ENCODE peak calls at places on chromosomes 13 and 19, in seven cellular contexts. C, O, G, Z, E, U and Y are unnamed samples.

GRCh38 chr19:13782537-13782936 is 8.3 kb downstream of the C19orf53 start:
- DNase-seq in C (no peak), O (no peak), G (no peak), Z (no peak), E (no peak), U (no peak), Y (no peak)

GRCh38 chr19:883661-884211 is 9.3 kb downstream of the MED16 start:
- DNase-seq in C (no peak), O (peak; percentile 84), G (no peak), Z (no peak), E (no peak), U (no peak), Y (no peak)

GRCh38 chr19:35755550-35756371 is 1.1 kb downstream of the HSPB6 start:
- DNase-seq in C (peak; percentile 62), O (no peak), G (no peak), Z (no peak), E (no peak), U (no peak), Y (no peak)

GRCh38 chr13:30750036-30750435 is 14.7 kb downstream of the ALOX5AP start:
- DNase-seq in C (no peak), O (no peak), G (no peak), Z (no peak), E (no peak), U (no peak), Y (no peak)

GRCh38 chr19:33510728-33511255 is 10.8 kb downstream of the PEPD start:
- DNase-seq in C (no peak), O (no peak), G (no peak), Z (no peak), E (no peak), U (no peak), Y (no peak)

GRCh38 chr13:113552786-113553540 is 31.6 kb upstream of the TFDP1 start:
- DNase-seq in C (no peak), O (no peak), G (no peak), Z (peak; percentile 76), E (no peak), U (no peak), Y (no peak)

GRCh38 chr13:25286308-25286968 is 850 bp downstream of the MTMR6 start:
- DNase-seq in C (peak; percentile 70), O (peak; percentile 17), G (no peak), Z (no peak), E (peak; percentile 9), U (peak; percentile 81), Y (no peak)

GRCh38 chr13:114077938-114078335 is 54.5 kb downstream of the RASA3 start:
- DNase-seq in C (no peak), O (no peak), G (no peak), Z (no peak), E (no peak), U (no peak), Y (no peak)

GRCh38 chr13:40776681-40777165 is 5.7 kb upstream of the MRPS31 start:
- DNase-seq in C (peak; percentile 83), O (no peak), G (no peak), Z (no peak), E (no peak), U (peak; percentile 76), Y (no peak)

GRCh38 chr19:44746946-44747738 is 1.4 kb upstream of the BCL3 start:
- DNase-seq in C (peak; percentile 90), O (peak; percentile 98), G (peak; percentile 60), Z (peak; percentile 73), E (peak; percentile 31), U (peak; percentile 98), Y (no peak)

GRCh38 chr19:38250821-38251563 is 5.2 kb downstream of the PPP1R14A start:
- DNase-seq in C (no peak), O (no peak), G (no peak), Z (no peak), E (no peak), U (no peak), Y (no peak)

GRCh38 chr19:4745986-4746385 is 22.3 kb upstream of the DPP9 start:
- DNase-seq in C (no peak), O (no peak), G (no peak), Z (no peak), E (no peak), U (no peak), Y (no peak)

GRCh38 chr13:98853791-98854191 is 101.3 kb upstream of the SLC15A1 start:
- DNase-seq in C (peak; percentile 55), O (no peak), G (no peak), Z (no peak), E (no peak), U (no peak), Y (no peak)

GRCh38 chr19:28351761-28352160 is 861.2 kb downstream of the UQCRFS1 start:
- DNase-seq in C (no peak), O (no peak), G (no peak), Z (no peak), E (no peak), U (no peak), Y (no peak)

GRCh38 chr19:48967346-48968178 is 2.5 kb downstream of the FTL start:
- DNase-seq in C (no peak), O (no peak), G (no peak), Z (no peak), E (no peak), U (peak; percentile 92), Y (no peak)